ENCODE peak calls at places on chromosomes 5 and 9, in seven cellular contexts. One of them, this sample, is unnamed.

GRCh38 chr5:132838516-132839282 is 8.3 kb upstream of the SHROOM1 start:
- DNase-seq in gastrocnemius medialis: no peak
- DNase-seq in aorta: no peak
- DNase-seq in adipocyte: no peak
- DNase-seq in Karpas-422: no peak
- DNase-seq in GM23338: no peak
- DNase-seq in dorsolateral prefrontal cortex: no peak
- DNase-seq in this sample: no peak

GRCh38 chr5:135456238-135457099 is 4.3 kb upstream of the TIFAB start:
- DNase-seq in gastrocnemius medialis: no peak
- DNase-seq in aorta: peak; percentile 80
- DNase-seq in adipocyte: peak; percentile 90
- DNase-seq in Karpas-422: no peak
- DNase-seq in GM23338: no peak
- DNase-seq in dorsolateral prefrontal cortex: no peak
- DNase-seq in this sample: peak; percentile 59

GRCh38 chr5:146291421-146292074 is 47.1 kb upstream of the POU4F3 start:
- DNase-seq in gastrocnemius medialis: no peak
- DNase-seq in aorta: no peak
- DNase-seq in adipocyte: peak; percentile 66
- DNase-seq in Karpas-422: peak; percentile 80
- DNase-seq in GM23338: peak; percentile 82
- DNase-seq in dorsolateral prefrontal cortex: no peak
- DNase-seq in this sample: peak; percentile 58

GRCh38 chr5:10453564-10453963 is 11.9 kb downstream of the ROPN1L start:
- DNase-seq in gastrocnemius medialis: no peak
- DNase-seq in aorta: no peak
- DNase-seq in adipocyte: peak; percentile 52
- DNase-seq in Karpas-422: no peak
- DNase-seq in GM23338: no peak
- DNase-seq in dorsolateral prefrontal cortex: no peak
- DNase-seq in this sample: no peak

GRCh38 chr9:114001410-114001685 is 76.8 kb downstream of the AMBP start:
- DNase-seq in gastrocnemius medialis: no peak
- DNase-seq in aorta: no peak
- DNase-seq in adipocyte: no peak
- DNase-seq in Karpas-422: no peak
- DNase-seq in GM23338: no peak
- DNase-seq in dorsolateral prefrontal cortex: no peak
- DNase-seq in this sample: no peak

GRCh38 chr5:177116631-177117373 is 16.8 kb upstream of the NSD1 start:
- DNase-seq in gastrocnemius medialis: peak; percentile 80
- DNase-seq in aorta: peak; percentile 95
- DNase-seq in adipocyte: peak; percentile 34
- DNase-seq in Karpas-422: no peak
- DNase-seq in GM23338: peak; percentile 96
- DNase-seq in dorsolateral prefrontal cortex: peak; percentile 87
- DNase-seq in this sample: no peak

GRCh38 chr5:174204914-174205313 is 159.4 kb downstream of the NSG2 start:
- DNase-seq in gastrocnemius medialis: no peak
- DNase-seq in aorta: no peak
- DNase-seq in adipocyte: no peak
- DNase-seq in Karpas-422: no peak
- DNase-seq in GM23338: peak; percentile 93
- DNase-seq in dorsolateral prefrontal cortex: no peak
- DNase-seq in this sample: no peak

GRCh38 chr9:74887041-74887980 is at the start of gene TRPM6:
- DNase-seq in gastrocnemius medialis: peak; percentile 48
- DNase-seq in aorta: peak; percentile 92
- DNase-seq in adipocyte: peak; percentile 94
- DNase-seq in Karpas-422: no peak
- DNase-seq in GM23338: peak; percentile 83
- DNase-seq in dorsolateral prefrontal cortex: peak; percentile 14
- DNase-seq in this sample: peak; percentile 77

GRCh38 chr5:76199321-76200318 is 116.4 kb downstream of the SV2C start:
- DNase-seq in gastrocnemius medialis: no peak
- DNase-seq in aorta: no peak
- DNase-seq in adipocyte: no peak
- DNase-seq in Karpas-422: no peak
- DNase-seq in GM23338: no peak
- DNase-seq in dorsolateral prefrontal cortex: no peak
- DNase-seq in this sample: no peak

GRCh38 chr9:89474939-89475338 is 23.0 kb downstream of the SEMA4D start:
- DNase-seq in gastrocnemius medialis: no peak
- DNase-seq in aorta: no peak
- DNase-seq in adipocyte: no peak
- DNase-seq in Karpas-422: no peak
- DNase-seq in GM23338: no peak
- DNase-seq in dorsolateral prefrontal cortex: no peak
- DNase-seq in this sample: no peak

GRCh38 chr5:40775085-40775845 is 19.5 kb upstream of the TTC33 start:
- DNase-seq in gastrocnemius medialis: no peak
- DNase-seq in aorta: no peak
- DNase-seq in adipocyte: no peak
- DNase-seq in Karpas-422: no peak
- DNase-seq in GM23338: no peak
- DNase-seq in dorsolateral prefrontal cortex: no peak
- DNase-seq in this sample: no peak

GRCh38 chr9:121857941-121858340 is 206.5 kb downstream of the DAB2IP start:
- DNase-seq in gastrocnemius medialis: no peak
- DNase-seq in aorta: no peak
- DNase-seq in adipocyte: no peak
- DNase-seq in Karpas-422: no peak
- DNase-seq in GM23338: no peak
- DNase-seq in dorsolateral prefrontal cortex: no peak
- DNase-seq in this sample: no peak

GRCh38 chr9:89750117-89750551 is 145.3 kb downstream of the GADD45G start:
- DNase-seq in gastrocnemius medialis: no peak
- DNase-seq in aorta: no peak
- DNase-seq in adipocyte: no peak
- DNase-seq in Karpas-422: no peak
- DNase-seq in GM23338: peak; percentile 7
- DNase-seq in dorsolateral prefrontal cortex: peak; percentile 43
- DNase-seq in this sample: no peak

GRCh38 chr9:81609782-81610738 is 79.3 kb downstream of the TLE1 start:
- DNase-seq in gastrocnemius medialis: no peak
- DNase-seq in aorta: no peak
- DNase-seq in adipocyte: peak; percentile 47
- DNase-seq in Karpas-422: no peak
- DNase-seq in GM23338: no peak
- DNase-seq in dorsolateral prefrontal cortex: no peak
- DNase-seq in this sample: peak; percentile 72

GRCh38 chr9:88179080-88179521 is 40.8 kb upstream of the SPATA31C2 start:
- DNase-seq in gastrocnemius medialis: no peak
- DNase-seq in aorta: no peak
- DNase-seq in adipocyte: no peak
- DNase-seq in Karpas-422: no peak
- DNase-seq in GM23338: no peak
- DNase-seq in dorsolateral prefrontal cortex: no peak
- DNase-seq in this sample: no peak

GRCh38 chr5:68898961-68899471 is 194.8 kb upstream of the SLC30A5 start:
- DNase-seq in gastrocnemius medialis: no peak
- DNase-seq in aorta: no peak
- DNase-seq in adipocyte: peak; percentile 66
- DNase-seq in Karpas-422: peak; percentile 48
- DNase-seq in GM23338: peak; percentile 51
- DNase-seq in dorsolateral prefrontal cortex: peak; percentile 44
- DNase-seq in this sample: peak; percentile 82

GRCh38 chr9:135060461-135061116 is 26.9 kb upstream of the OLFM1 start:
- DNase-seq in gastrocnemius medialis: no peak
- DNase-seq in aorta: peak; percentile 30
- DNase-seq in adipocyte: no peak
- DNase-seq in Karpas-422: no peak
- DNase-seq in GM23338: no peak
- DNase-seq in dorsolateral prefrontal cortex: no peak
- DNase-seq in this sample: no peak

GRCh38 chr5:105544300-105544699 is 1981.7 kb upstream of the NUDT12 start:
- DNase-seq in gastrocnemius medialis: no peak
- DNase-seq in aorta: no peak
- DNase-seq in adipocyte: no peak
- DNase-seq in Karpas-422: no peak
- DNase-seq in GM23338: no peak
- DNase-seq in dorsolateral prefrontal cortex: no peak
- DNase-seq in this sample: no peak

GRCh38 chr9:95171001-95171400 is 146.5 kb downstream of the FANCC start:
- DNase-seq in gastrocnemius medialis: no peak
- DNase-seq in aorta: no peak
- DNase-seq in adipocyte: peak; percentile 57
- DNase-seq in Karpas-422: peak; percentile 77
- DNase-seq in GM23338: peak; percentile 13
- DNase-seq in dorsolateral prefrontal cortex: no peak
- DNase-seq in this sample: peak; percentile 74

GRCh38 chr9:1922026-1922425 is 93.1 kb upstream of the SMARCA2 start:
- DNase-seq in gastrocnemius medialis: no peak
- DNase-seq in aorta: no peak
- DNase-seq in adipocyte: no peak
- DNase-seq in Karpas-422: no peak
- DNase-seq in GM23338: peak; percentile 41
- DNase-seq in dorsolateral prefrontal cortex: no peak
- DNase-seq in this sample: no peak

GRCh38 chr9:131258186-131258585 is 18.1 kb downstream of the FAM78A start:
- DNase-seq in gastrocnemius medialis: no peak
- DNase-seq in aorta: no peak
- DNase-seq in adipocyte: no peak
- DNase-seq in Karpas-422: no peak
- DNase-seq in GM23338: peak; percentile 0
- DNase-seq in dorsolateral prefrontal cortex: no peak
- DNase-seq in this sample: no peak

GRCh38 chr5:102760815-102761214 is 5.7 kb downstream of the PAM start:
- DNase-seq in gastrocnemius medialis: no peak
- DNase-seq in aorta: no peak
- DNase-seq in adipocyte: peak; percentile 80
- DNase-seq in Karpas-422: no peak
- DNase-seq in GM23338: no peak
- DNase-seq in dorsolateral prefrontal cortex: no peak
- DNase-seq in this sample: peak; percentile 59

GRCh38 chr5:77853353-77853907 is 77.3 kb upstream of the TBCA start:
- DNase-seq in gastrocnemius medialis: no peak
- DNase-seq in aorta: no peak
- DNase-seq in adipocyte: no peak
- DNase-seq in Karpas-422: no peak
- DNase-seq in GM23338: no peak
- DNase-seq in dorsolateral prefrontal cortex: no peak
- DNase-seq in this sample: peak; percentile 34

GRCh38 chr9:37395229-37395628 is 27.3 kb upstream of the GRHPR start:
- DNase-seq in gastrocnemius medialis: no peak
- DNase-seq in aorta: no peak
- DNase-seq in adipocyte: no peak
- DNase-seq in Karpas-422: no peak
- DNase-seq in GM23338: no peak
- DNase-seq in dorsolateral prefrontal cortex: no peak
- DNase-seq in this sample: no peak

GRCh38 chr5:33231935-33232334 is 208.8 kb upstream of the TARS1 start:
- DNase-seq in gastrocnemius medialis: no peak
- DNase-seq in aorta: no peak
- DNase-seq in adipocyte: peak; percentile 56
- DNase-seq in Karpas-422: no peak
- DNase-seq in GM23338: no peak
- DNase-seq in dorsolateral prefrontal cortex: no peak
- DNase-seq in this sample: no peak

GRCh38 chr5:112957970-112958773 is 18.4 kb upstream of the DCP2 start:
- DNase-seq in gastrocnemius medialis: peak; percentile 80
- DNase-seq in aorta: peak; percentile 86
- DNase-seq in adipocyte: peak; percentile 95
- DNase-seq in Karpas-422: no peak
- DNase-seq in GM23338: no peak
- DNase-seq in dorsolateral prefrontal cortex: peak; percentile 60
- DNase-seq in this sample: peak; percentile 89

GRCh38 chr5:96142786-96143434 is 181.3 kb upstream of the ELL2 start:
- DNase-seq in gastrocnemius medialis: no peak
- DNase-seq in aorta: no peak
- DNase-seq in adipocyte: peak; percentile 81
- DNase-seq in Karpas-422: no peak
- DNase-seq in GM23338: no peak
- DNase-seq in dorsolateral prefrontal cortex: no peak
- DNase-seq in this sample: peak; percentile 69

GRCh38 chr9:112203536-112203935 is 28.4 kb upstream of the SUSD1 start:
- DNase-seq in gastrocnemius medialis: no peak
- DNase-seq in aorta: no peak
- DNase-seq in adipocyte: no peak
- DNase-seq in Karpas-422: no peak
- DNase-seq in GM23338: no peak
- DNase-seq in dorsolateral prefrontal cortex: no peak
- DNase-seq in this sample: peak; percentile 66

GRCh38 chr5:140150201-140150600 is 24.5 kb downstream of the IGIP start:
- DNase-seq in gastrocnemius medialis: no peak
- DNase-seq in aorta: no peak
- DNase-seq in adipocyte: no peak
- DNase-seq in Karpas-422: no peak
- DNase-seq in GM23338: no peak
- DNase-seq in dorsolateral prefrontal cortex: no peak
- DNase-seq in this sample: no peak

DNA sequence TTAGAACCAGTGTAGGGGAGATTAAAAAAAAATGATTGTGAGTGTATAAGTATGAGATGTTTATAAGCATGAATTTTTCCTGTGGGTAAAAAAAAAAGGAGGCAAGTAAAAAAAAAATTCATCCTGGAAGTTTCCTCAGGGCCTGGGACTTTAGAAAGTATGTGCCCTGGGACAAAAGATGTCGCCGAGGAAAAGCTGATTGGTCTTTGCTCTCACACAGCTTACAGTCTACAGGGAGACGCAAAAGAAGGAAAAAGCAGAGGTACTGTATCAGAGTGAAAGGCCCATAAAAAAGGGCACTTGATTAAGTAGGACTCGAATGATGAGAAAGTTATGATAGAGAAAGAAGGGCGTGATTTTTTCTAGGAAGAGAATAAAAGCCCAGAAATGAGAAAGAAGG is 501.4 kb upstream of the MEF2C start:
- DNase-seq in gastrocnemius medialis: no peak
- DNase-seq in aorta: no peak
- DNase-seq in adipocyte: no peak
- DNase-seq in Karpas-422: no peak
- DNase-seq in GM23338: peak; percentile 29
- DNase-seq in dorsolateral prefrontal cortex: no peak
- DNase-seq in this sample: no peak
- H3K27me3 ChIP-seq in gastrocnemius medialis: no peaks in the 10 kb centered on the region
- H3K27me3 ChIP-seq in aorta: no peaks in the 10 kb centered on the region
- H3K27me3 ChIP-seq in adipocyte: no peaks in the 10 kb centered on the region
- H3K27me3 ChIP-seq in Karpas-422: no peaks in the 10 kb centered on the region
- H3K27me3 ChIP-seq in GM23338: no peaks in the 10 kb centered on the region
- H3K27me3 ChIP-seq in dorsolateral prefrontal cortex: no peaks in the 10 kb centered on the region
- H3K27me3 ChIP-seq in this sample: no peaks in the 10 kb centered on the region

GRCh38 chr5:81575924-81576323 is 175.0 kb downstream of the SSBP2 start:
- DNase-seq in gastrocnemius medialis: no peak
- DNase-seq in aorta: no peak
- DNase-seq in adipocyte: no peak
- DNase-seq in Karpas-422: no peak
- DNase-seq in GM23338: no peak
- DNase-seq in dorsolateral prefrontal cortex: no peak
- DNase-seq in this sample: no peak
- H3K27me3 ChIP-seq in gastrocnemius medialis: no peaks in the 10 kb centered on the region
- H3K27me3 ChIP-seq in aorta: no peaks in the 10 kb centered on the region
- H3K27me3 ChIP-seq in adipocyte: no peaks in the 10 kb centered on the region
- H3K27me3 ChIP-seq in Karpas-422: no peaks in the 10 kb centered on the region
- H3K27me3 ChIP-seq in GM23338: no peaks in the 10 kb centered on the region
- H3K27me3 ChIP-seq in dorsolateral prefrontal cortex: no peaks in the 10 kb centered on the region
- H3K27me3 ChIP-seq in this sample: no peaks in the 10 kb centered on the region

GRCh38 chr5:92946546-92946945 is 634.5 kb downstream of the NR2F1-AS1 start:
- DNase-seq in gastrocnemius medialis: no peak
- DNase-seq in aorta: no peak
- DNase-seq in adipocyte: no peak
- DNase-seq in Karpas-422: no peak
- DNase-seq in GM23338: no peak
- DNase-seq in dorsolateral prefrontal cortex: no peak
- DNase-seq in this sample: no peak
- H3K27me3 ChIP-seq in gastrocnemius medialis: no peaks in the 10 kb centered on the region
- H3K27me3 ChIP-seq in aorta: no peaks in the 10 kb centered on the region
- H3K27me3 ChIP-seq in adipocyte: no peaks in the 10 kb centered on the region
- H3K27me3 ChIP-seq in Karpas-422: no peaks in the 10 kb centered on the region
- H3K27me3 ChIP-seq in GM23338: no peaks in the 10 kb centered on the region
- H3K27me3 ChIP-seq in dorsolateral prefrontal cortex: no peaks in the 10 kb centered on the region
- H3K27me3 ChIP-seq in this sample: no peaks in the 10 kb centered on the region

GRCh38 chr5:1747803-1748085 is 51.9 kb downstream of the MRPL36 start:
- DNase-seq in gastrocnemius medialis: no peak
- DNase-seq in aorta: peak; percentile 52
- DNase-seq in adipocyte: no peak
- DNase-seq in Karpas-422: no peak
- DNase-seq in GM23338: no peak
- DNase-seq in dorsolateral prefrontal cortex: no peak
- DNase-seq in this sample: no peak
- H3K27me3 ChIP-seq in gastrocnemius medialis: no peaks in the 10 kb centered on the region
- H3K27me3 ChIP-seq in aorta: no peaks in the 10 kb centered on the region
- H3K27me3 ChIP-seq in adipocyte: peaks cover 43% of the 10 kb centered on the region
- H3K27me3 ChIP-seq in Karpas-422: no peaks in the 10 kb centered on the region
- H3K27me3 ChIP-seq in GM23338: no peaks in the 10 kb centered on the region
- H3K27me3 ChIP-seq in dorsolateral prefrontal cortex: no peaks in the 10 kb centered on the region
- H3K27me3 ChIP-seq in this sample: peaks cover 37% of the 10 kb centered on the region